ENCODE peak calls at places on chromosomes 5 and 9, in five cellular contexts. N is CD4-positive, alpha-beta T cell; W is stimulated activated CD8-positive, alpha-beta memory T cell treated with anti-CD3 and anti-CD28 coated beads, Interleukin-15, amount 100 ng/mL, for 1 hour; U is fibroblast of lung; S is T-helper 9 cell. P is an unnamed sample.

GRCh38 chr5:93583525-93583798 is 440 bp downstream of the NR2F1 start:
- DNase-seq in W (no peak), S (no peak), U (no peak), N (no peak), P (no peak)

GRCh38 chr5:146644811-146645210 is 128.8 kb upstream of the GPR151 start:
- DNase-seq in U (no peak), N (no peak), W (no peak), S (no peak), P (no peak)

GRCh38 chr9:132769895-132770774 is 99.9 kb downstream of the GTF3C4 start:
- DNase-seq in S (peak; percentile 42), N (peak; percentile 56), W (peak; percentile 26), U (peak; percentile 59), P (peak; percentile 52)

GRCh38 chr9:76652894-76653293 is 111.3 kb upstream of the PCA3 start:
- DNase-seq in N (no peak), U (peak; percentile 39), W (no peak), S (no peak), P (no peak)

GRCh38 chr5:172564883-172565282 is 76.2 kb upstream of the NEURL1B start:
- DNase-seq in S (no peak), N (no peak), U (no peak), W (no peak), P (no peak)

GRCh38 chr9:87812375-87813118 is 70.1 kb upstream of the SPATA31E1 start:
- DNase-seq in W (no peak), U (peak; percentile 85), S (no peak), N (no peak), P (peak; percentile 49)

GRCh38 chr9:106405871-106406435 is 457.0 kb upstream of the ZNF462 start:
- DNase-seq in N (no peak), W (no peak), U (peak; percentile 66), S (no peak), P (no peak)

GRCh38 chr5:3709058-3709723 is 113.6 kb downstream of the IRX1 start:
- DNase-seq in W (no peak), U (no peak), N (no peak), S (no peak), P (no peak)

GRCh38 chr5:67297376-67297775 is 100.8 kb upstream of the CD180 start:
- DNase-seq in N (no peak), U (no peak), S (no peak), W (no peak), P (no peak)

GRCh38 chr5:156934450-156935211 is 28.4 kb downstream of the TIMD4 start:
- DNase-seq in N (peak; percentile 60), W (peak; percentile 8), S (peak; percentile 26), U (no peak), P (no peak)

GRCh38 chr5:14998494-14998893 is 126.9 kb upstream of the ANKH start:
- DNase-seq in N (no peak), U (no peak), S (no peak), W (no peak), P (no peak)

GRCh38 chr9:110142868-110143866 is 64.8 kb downstream of the C9orf152 start:
- DNase-seq in W (no peak), N (no peak), U (no peak), S (no peak), P (peak; percentile 26)